ENCODE peak calls at places on chromosomes 5 and 9, in five cellular contexts. F is RWPE2, V is endodermal cell, N is GM13976, D is CD14-positive monocyte. G is an unnamed sample.

GRCh38 chr9:113516840-113517577 is 53.5 kb downstream of the RGS3 start:
- DNase-seq in N (peak), V (no peak), D (no peak), F (no peak), G (peak)

GRCh38 chr9:34636791-34637355 is 714 bp downstream of the SIGMAR1 start:
- DNase-seq in N (no peak), V (no peak), D (no peak), F (no peak), G (peak)

GRCh38 chr9:76835571-76836283 is 70.2 kb downstream of the PRUNE2 start:
- DNase-seq in D (no peak), V (no peak), F (no peak), N (no peak), G (no peak)

GRCh38 chr5:106699198-106699597 is 971.5 kb downstream of the EFNA5 start:
- DNase-seq in D (no peak), N (no peak), V (peak), F (no peak), G (no peak)

GRCh38 chr5:180306796-180307195 is 14.9 kb upstream of the MAPK9 start:
- DNase-seq in F (no peak), V (no peak), N (no peak), D (no peak), G (no peak)

GRCh38 chr9:137717776-137718327 is 99.0 kb downstream of the EHMT1 start:
- DNase-seq in N (no peak), V (no peak), F (no peak), D (no peak), G (no peak)

GRCh38 chr9:94031380-94031779 is 52.9 kb upstream of the PTPDC1 start:
- DNase-seq in V (no peak), F (no peak), N (no peak), D (no peak), G (no peak)

GRCh38 chr9:136441681-136442245 is 2.1 kb upstream of the INPP5E start:
- DNase-seq in F (no peak), N (no peak), D (no peak), V (no peak), G (no peak)

GRCh38 chr5:135761746-135762145 is 72.7 kb upstream of the SLC25A48 start:
- DNase-seq in N (no peak), D (no peak), V (no peak), F (no peak), G (no peak)

GRCh38 chr9:121326130-121326838 is 43.8 kb downstream of the STOM start:
- DNase-seq in N (peak), V (no peak), D (no peak), F (no peak), G (no peak)

GRCh38 chr5:151239237-151239861 is 13.6 kb upstream of the GM2A start:
- DNase-seq in D (peak), V (peak), F (no peak), N (peak), G (peak)

GRCh38 chr5:42216904-42217303 is 206.3 kb upstream of the GHR start:
- DNase-seq in N (no peak), V (no peak), F (no peak), D (no peak), G (no peak)

GRCh38 chr5:127761869-127762268 is 58.7 kb downstream of the CCDC192 start:
- DNase-seq in F (no peak), V (no peak), D (no peak), N (no peak), G (no peak)

GRCh38 chr5:40399349-40399748 is 280.4 kb upstream of the PTGER4 start:
- DNase-seq in V (no peak), F (no peak), D (no peak), N (no peak), G (no peak)

GRCh38 chr9:33742519-33742918 is 52.8 kb upstream of the PRSS3 start:
- DNase-seq in F (no peak), N (no peak), D (no peak), V (no peak), G (no peak)

GRCh38 chr9:135240222-135240621 is 152.8 kb downstream of the OLFM1 start:
- DNase-seq in D (no peak), N (no peak), V (peak), F (peak), G (no peak)

GRCh38 chr9:80552931-80553330 is 981.2 kb downstream of the TLE4 start:
- DNase-seq in D (no peak), F (no peak), N (no peak), V (no peak), G (no peak)
- TF ChIP-seq CTCF in D (no peak), F (no peak), N (no peak), V (no peak), G (no peak)

GRCh38 chr9:70229579-70229978 is 29.2 kb upstream of the SMC5 start:
- DNase-seq in F (no peak), N (no peak), D (no peak), V (no peak), G (no peak)
- TF ChIP-seq CTCF in F (peak), N (no peak), D (no peak), V (peak), G (no peak)

GRCh38 chr5:57889558-57889957 is 406.9 kb upstream of the ACTBL2 start:
- DNase-seq in D (no peak), N (no peak), V (peak), F (peak), G (no peak)
- TF ChIP-seq CTCF in D (no peak), N (no peak), V (peak), F (peak), G (no peak)

DNA sequence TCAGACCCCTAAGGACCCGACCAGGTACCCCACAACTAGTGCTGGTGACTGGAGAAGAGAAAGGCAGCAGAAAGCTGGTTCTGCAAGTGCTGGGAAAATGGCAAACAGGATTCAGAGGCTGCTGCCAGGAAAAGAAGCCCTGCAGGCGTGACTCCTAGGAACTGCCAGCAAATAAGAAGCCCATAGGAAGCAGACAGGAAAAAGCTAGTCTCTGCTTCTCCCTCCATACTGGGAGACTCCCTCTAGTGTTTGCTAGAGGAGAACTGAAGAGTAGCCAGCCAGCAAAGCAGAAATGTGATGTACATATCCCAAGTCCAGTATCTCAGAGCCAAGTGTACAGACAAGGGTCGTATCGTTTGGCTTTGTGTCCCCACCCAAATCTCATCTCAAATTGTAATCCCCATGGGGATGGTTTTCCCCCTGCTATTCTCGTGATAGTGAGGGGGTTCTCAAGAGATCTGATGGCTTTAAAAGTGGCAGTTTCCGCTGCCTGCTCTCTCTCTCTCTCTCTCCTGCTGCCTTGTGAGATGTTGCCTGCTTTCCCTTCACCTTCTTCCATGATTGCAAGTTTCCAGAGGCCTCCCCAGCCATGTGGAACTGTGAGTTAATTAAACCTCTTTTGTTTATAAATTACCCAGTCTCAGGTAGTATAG is 38.1 kb upstream of the TUSC1 start:
- DNase-seq in V (peak), F (no peak), D (no peak), N (no peak), G (no peak)
- TF ChIP-seq CTCF in V (peak), F (peak), D (no peak), N (no peak), G (no peak)

GRCh38 chr5:110267714-110268113 is 458.8 kb downstream of the TMEM232 start:
- DNase-seq in N (no peak), F (no peak), D (no peak), V (no peak), G (no peak)
- TF ChIP-seq CTCF in N (no peak), F (no peak), D (no peak), V (peak), G (no peak)

GRCh38 chr5:150080696-150081435 is 5.5 kb downstream of the CSF1R start:
- DNase-seq in D (no peak), V (peak), F (no peak), N (peak), G (no peak)

GRCh38 chr5:150082364-150082763 is 4.0 kb downstream of the CSF1R start:
- DNase-seq in V (peak), N (peak), D (no peak), F (no peak), G (no peak)

GRCh38 chr5:150079655-150080461 is 6.5 kb downstream of the CSF1R start:
- DNase-seq in F (no peak), N (peak), D (no peak), V (peak), G (no peak)

GRCh38 chr5:150082889-150083288 is 3.5 kb downstream of the CSF1R start:
- DNase-seq in F (no peak), D (no peak), N (peak), V (peak), G (no peak)

DNA sequence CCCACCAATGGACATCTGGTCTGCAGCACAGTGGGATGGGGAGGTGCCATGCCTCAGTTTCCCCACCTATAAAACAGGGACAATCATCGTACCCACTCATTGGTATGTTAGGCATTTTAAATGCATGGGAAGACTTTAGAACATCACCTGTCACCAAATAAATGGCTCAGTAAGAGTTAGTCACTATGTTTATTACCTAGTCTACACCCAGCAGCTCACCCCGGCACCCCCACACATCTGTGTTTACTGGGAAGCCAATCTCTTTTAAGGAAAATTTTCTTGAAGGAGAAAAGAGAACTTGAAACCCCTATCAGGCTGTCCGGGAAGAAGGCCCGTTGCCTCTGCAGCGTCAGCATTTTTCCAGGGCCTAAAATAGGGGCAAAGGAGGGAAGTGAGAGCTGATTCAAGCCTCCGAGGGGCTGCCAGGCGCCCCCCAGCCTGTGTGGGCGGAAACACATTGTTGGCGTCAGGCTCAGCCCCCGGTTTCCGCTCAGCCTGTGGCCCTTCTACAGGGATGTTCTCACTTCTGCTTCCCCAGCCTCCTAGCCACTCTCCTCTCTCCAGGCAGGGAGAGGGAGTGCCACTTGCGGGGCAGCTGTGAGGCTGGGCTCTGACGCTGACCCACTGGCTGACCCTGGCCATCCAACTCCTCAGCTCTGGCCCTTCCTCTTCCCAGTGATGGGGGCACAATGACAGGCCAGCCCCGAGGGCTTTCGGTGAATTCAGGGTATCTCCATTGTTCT is 4.6 kb downstream of the CSF1R start:
- DNase-seq in V (peak), F (no peak), D (peak), N (peak), G (peak)
- TF ChIP-seq CTCF in V (no peak), F (no peak), D (no peak), N (no peak), G (no peak)

DNA sequence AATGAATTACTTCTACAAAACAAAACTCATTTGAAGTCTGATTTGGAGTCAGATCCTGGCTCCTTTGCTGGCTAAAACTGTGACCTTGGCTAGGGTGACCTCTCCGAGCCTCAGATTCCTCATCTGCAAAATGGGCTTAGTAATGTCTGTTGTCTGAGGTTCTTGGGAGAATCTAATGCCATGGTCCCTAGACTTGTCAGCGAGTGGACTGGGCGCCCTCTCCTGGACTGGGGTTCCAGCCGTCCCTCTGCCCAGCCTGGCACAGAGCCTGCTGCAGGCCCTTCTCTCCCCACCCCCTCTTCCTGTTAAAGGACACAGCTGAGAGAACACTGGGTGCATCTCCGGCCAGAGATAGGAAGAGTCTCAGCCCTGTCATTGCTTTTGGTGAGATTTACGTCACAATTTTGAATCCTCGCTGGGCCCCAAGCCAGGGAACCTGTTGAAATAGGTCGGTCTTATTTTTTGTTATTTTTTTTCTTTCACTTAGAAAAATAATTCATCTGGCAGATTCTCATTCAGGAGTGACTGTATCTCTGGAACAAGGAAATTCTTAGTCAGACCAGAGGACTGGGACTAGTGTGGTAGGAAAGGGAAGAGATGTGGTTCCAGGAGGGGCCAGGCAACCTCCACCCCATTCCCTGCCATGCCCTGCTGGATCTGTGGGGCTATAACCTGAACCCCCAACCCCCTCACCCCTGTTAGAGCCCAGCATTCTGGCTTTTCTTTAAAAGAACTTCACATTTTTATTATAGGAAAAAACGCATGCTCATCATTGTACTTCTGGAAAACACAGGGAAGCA is 48.2 kb upstream of the RPL26L1 start:
- DNase-seq in N (peak), V (peak), F (no peak), D (peak), G (peak)
- TF ChIP-seq CTCF in N (peak), V (peak), F (peak), D (peak), G (no peak)

GRCh38 chr5:10220253-10220652 is 29.4 kb downstream of the ATPSCKMT start:
- DNase-seq in D (no peak), F (no peak), V (peak), N (no peak), G (no peak)
- TF ChIP-seq CTCF in D (no peak), F (peak), V (peak), N (no peak), G (no peak)

DNA sequence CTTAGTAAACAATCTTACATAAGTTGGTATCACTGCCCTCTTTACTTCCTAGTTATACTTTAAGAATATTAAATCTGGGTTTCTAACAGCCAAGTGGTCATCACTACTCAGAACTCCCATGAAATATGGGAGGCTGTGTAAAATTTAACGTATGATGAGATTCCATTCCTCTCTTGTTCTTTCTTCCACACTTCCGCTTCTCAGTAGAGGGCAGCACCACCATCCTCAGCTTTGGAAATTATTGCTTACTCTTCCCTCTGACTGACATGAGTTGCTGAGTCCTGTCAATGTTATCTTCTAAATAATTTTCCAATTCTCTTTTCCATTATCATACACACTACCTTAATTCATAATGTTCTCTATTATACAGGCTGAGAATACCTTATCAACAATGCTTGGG is 194.0 kb downstream of the RFX3 start:
- DNase-seq in D (no peak), F (no peak), N (no peak), V (peak), G (peak)
- TF ChIP-seq CTCF in D (peak), F (peak), N (no peak), V (peak), G (peak)

GRCh38 chr9:72813544-72813943 is 139.3 kb downstream of the ALDH1A1 start:
- DNase-seq in D (no peak), N (no peak), F (no peak), V (no peak), G (no peak)

GRCh38 chr9:72809586-72809985 is 143.3 kb downstream of the ALDH1A1 start:
- DNase-seq in F (no peak), N (no peak), V (no peak), D (no peak), G (no peak)

GRCh38 chr9:72812622-72813111 is 140.2 kb downstream of the ALDH1A1 start:
- DNase-seq in V (no peak), D (no peak), F (no peak), N (no peak), G (no peak)

GRCh38 chr9:72808446-72808768 is 144.4 kb downstream of the ALDH1A1 start:
- DNase-seq in N (no peak), V (no peak), D (no peak), F (no peak), G (no peak)

DNA sequence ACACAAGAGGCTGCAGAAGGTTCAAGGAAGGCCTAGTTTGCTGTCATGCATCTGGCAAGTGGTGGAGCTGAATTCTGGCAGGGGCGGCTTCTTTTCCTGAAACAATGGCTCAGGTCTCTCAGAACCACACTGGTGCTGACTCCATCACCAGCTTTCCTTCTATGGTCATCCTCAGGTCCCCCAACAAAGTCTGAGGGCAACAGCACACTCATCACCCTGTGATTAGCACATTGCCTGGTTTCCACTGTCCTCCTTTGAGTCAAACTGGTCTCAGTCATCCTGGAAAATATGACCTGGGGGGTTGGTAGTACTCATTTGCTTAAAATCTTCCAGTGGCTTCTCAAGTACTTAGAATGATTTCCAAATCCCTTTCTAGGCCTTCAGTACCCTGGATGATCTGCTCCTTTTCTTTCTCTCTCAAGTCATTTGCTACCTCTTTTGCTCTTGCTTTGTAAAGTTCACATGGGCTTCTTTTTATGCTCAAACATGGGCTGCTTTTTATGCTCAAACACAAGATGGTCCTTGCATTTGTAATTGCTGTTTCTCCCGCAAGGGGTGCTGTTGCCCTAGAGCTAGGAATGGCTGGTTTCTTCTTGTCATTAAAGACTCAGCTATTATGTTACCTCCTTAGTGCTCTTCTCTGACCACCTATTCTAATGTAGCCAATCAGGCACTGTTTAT is 144.9 kb downstream of the ALDH1A1 start:
- DNase-seq in F (no peak), N (no peak), V (peak), D (no peak), G (no peak)
- TF ChIP-seq CTCF in F (peak), N (no peak), V (peak), D (peak), G (no peak)